ENCODE peak calls at places on chromosomes 6 and 20, in ten cellular contexts. M is heart left ventricle; G is PC-3; B is psoas muscle; R is astrocyte; D is sigmoid colon; N is CD8-positive, alpha-beta T cell; T is A673; H is breast epithelium; K is Caco-2. Q is an unnamed sample. For H3K4me1, the result is how much of the 10 kb centered on the place peaks cover.

GRCh38 chr6:65557224-65557623 is 149.8 kb downstream of the EYS start:
- DNase-seq in M (no peak), G (no peak), B (no peak), R (no peak), D (no peak), N (no peak), T (no peak), H (no peak), K (peak), Q (peak)

GRCh38 chr6:45553730-45554344 is 176.1 kb upstream of the SUPT3H start:
- DNase-seq in M (no peak), G (no peak), B (no peak), R (peak), D (no peak), N (no peak), T (no peak), H (no peak), K (no peak), Q (no peak)

GRCh38 chr20:59153355-59153681 is 10.3 kb upstream of the ZNF831 start:
- DNase-seq in M (peak), G (no peak), B (peak), R (no peak), D (peak), N (no peak), T (no peak), H (peak), K (no peak), Q (no peak)

GRCh38 chr20:50248104-50248631 is 57.5 kb downstream of the CEBPB start:
- DNase-seq in M (no peak), G (no peak), B (peak), R (peak), D (no peak), N (no peak), T (no peak), H (no peak), K (no peak), Q (no peak)

GRCh38 chr6:43124481-43124880 is 46.6 kb upstream of the SRF start:
- DNase-seq in M (no peak), G (no peak), B (no peak), R (no peak), D (no peak), N (no peak), T (no peak), H (no peak), K (no peak), Q (no peak)

GRCh38 chr6:161233986-161234620 is 39.8 kb downstream of the AGPAT4 start:
- DNase-seq in M (peak), G (peak), B (peak), R (peak), D (peak), N (no peak), T (peak), H (no peak), K (no peak), Q (peak)

GRCh38 chr6:156977527-156978291 is 200.5 kb downstream of the ARID1B start:
- DNase-seq in M (peak), G (no peak), B (peak), R (peak), D (peak), N (no peak), T (peak), H (no peak), K (no peak), Q (no peak)

GRCh38 chr20:36717657-36718056 is 28.2 kb downstream of the NDRG3 start:
- DNase-seq in M (no peak), G (peak), B (no peak), R (no peak), D (no peak), N (no peak), T (peak), H (no peak), K (no peak), Q (no peak)

GRCh38 chr20:7274870-7275269 is 507.4 kb downstream of the BMP2 start:
- DNase-seq in M (no peak), G (no peak), B (no peak), R (no peak), D (no peak), N (no peak), T (no peak), H (no peak), K (no peak), Q (no peak)

DNA sequence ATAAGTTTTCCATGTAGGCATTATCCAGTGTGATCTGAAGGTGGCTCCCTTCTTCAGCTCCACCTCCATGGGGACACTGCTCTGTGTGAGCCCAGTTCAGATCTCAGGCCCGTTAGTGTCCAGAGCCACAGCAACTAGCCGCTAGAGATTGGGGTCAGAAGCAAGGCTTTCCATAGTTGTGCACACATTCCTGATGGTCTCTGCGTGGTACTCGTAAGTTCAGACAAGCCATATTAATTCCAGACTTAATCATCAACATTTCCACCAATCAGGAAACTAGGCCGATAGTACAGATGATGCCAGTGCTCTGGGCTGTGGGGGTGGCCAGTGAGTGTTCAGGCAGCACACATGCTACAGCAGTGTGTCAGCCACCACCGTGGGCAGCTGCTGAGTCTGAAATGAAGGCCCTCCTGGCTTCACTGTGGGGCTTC is 17.5 kb upstream of the SYNCRIP start:
- DNase-seq in M (no peak), G (peak), B (peak), R (peak), D (no peak), N (no peak), T (peak), H (no peak), K (no peak), Q (no peak)
- TF ChIP-seq CTCF in M (no peak), G (peak), B (peak), R (no peak), D (no peak), N (no peak), T (peak), H (no peak), K (no peak), Q (no peak)

GRCh38 chr6:10385512-10386132 is 29.3 kb downstream of the TFAP2A start:
- DNase-seq in M (no peak), G (no peak), B (no peak), R (no peak), D (no peak), N (no peak), T (no peak), H (no peak), K (no peak), Q (no peak)
- H3K4me1 ChIP-seq in M (under half), G (under half), B (under half), R (under half), D (under half), N (under half), T (under half), H (under half), K (under half), Q (under half)

DNA sequence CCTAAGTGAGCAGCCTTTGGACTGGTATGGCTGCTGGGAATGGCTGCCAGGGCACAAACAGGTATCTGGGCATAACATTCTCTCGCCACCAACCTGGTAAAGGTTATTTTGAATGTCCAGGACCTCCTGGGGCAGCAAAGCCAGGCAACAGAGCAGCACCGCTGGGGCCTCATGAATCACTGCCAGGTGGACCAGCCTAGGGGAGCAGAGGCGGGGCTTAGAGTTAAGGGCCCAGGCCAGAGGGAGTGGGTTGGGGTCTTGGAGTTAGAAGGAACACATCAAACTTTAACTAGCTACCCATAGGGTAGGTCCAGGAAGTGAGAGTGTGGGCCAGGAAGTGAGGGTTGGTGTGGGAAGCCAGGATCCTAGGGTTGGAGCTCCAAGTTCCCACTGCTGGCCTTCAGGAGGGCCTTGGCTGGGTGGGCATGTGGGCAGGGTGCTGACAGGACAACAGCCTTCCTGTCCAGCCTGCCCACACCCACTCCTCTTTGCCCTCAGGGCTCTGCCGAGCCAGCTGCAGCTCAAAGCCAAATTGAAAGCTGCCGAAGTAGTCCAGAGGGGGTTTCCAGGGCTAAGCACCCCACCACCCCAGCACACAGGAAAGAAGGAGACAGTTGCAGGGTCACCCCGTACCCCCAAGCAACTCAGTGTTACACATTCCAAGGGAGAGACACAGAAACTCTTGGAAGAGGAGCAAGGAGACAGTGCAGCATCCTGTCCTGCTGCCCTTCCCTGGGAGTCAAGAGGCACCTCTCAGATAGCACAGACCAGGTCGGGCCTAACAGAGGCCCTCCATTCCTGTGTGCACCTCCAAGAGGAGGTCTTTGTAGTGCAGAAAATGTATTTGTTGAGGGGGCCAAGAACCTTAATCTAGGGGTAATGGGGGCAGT is 2.6 kb downstream of the NFKBIE start:
- DNase-seq in M (no peak), G (no peak), B (peak), R (no peak), D (no peak), N (no peak), T (no peak), H (no peak), K (no peak), Q (no peak)
- H3K4me3 ChIP-seq in M (no peak), G (peak), B (peak), R (no peak), D (peak), N (peak), T (no peak), H (peak), K (peak), Q (no peak)

GRCh38 chr6:37732688-37733087 is 35.0 kb upstream of the MDGA1 start:
- DNase-seq in M (no peak), G (no peak), B (no peak), R (no peak), D (no peak), N (no peak), T (no peak), H (no peak), K (no peak), Q (no peak)
- TF ChIP-seq CTCF in M (no peak), G (peak), B (no peak), R (no peak), D (no peak), N (no peak), T (peak), H (no peak), K (no peak), Q (no peak)

DNA sequence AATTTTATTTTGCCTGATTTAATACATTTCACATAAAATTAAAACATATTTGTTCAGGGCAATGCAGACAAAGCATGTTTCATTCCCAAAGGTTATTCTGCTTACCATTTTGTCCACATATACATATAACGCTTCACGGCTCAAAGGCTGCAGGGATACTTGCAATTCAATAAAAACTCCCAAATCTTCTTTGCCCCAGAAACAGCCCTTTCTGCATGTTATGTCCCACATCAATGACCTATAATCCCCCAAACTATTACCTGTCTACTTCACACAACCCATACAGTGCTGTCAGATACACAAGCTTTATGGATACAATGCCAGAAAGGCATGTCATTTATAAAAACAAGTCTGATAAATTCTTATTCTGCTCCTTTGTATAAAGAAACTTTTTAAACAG is 20.2 kb downstream of the SNX5 start:
- DNase-seq in M (no peak), G (no peak), B (no peak), R (no peak), D (no peak), N (no peak), T (no peak), H (no peak), K (no peak), Q (no peak)
- H3K4me1 ChIP-seq in M (under half), G (under half), B (under half), R (under half), D (under half), N (under half), T (under half), H (under half), K (under half), Q (under half)

GRCh38 chr6:136777651-136778050 is 14.6 kb downstream of the MAP3K5 start:
- DNase-seq in M (no peak), G (no peak), B (no peak), R (no peak), D (no peak), N (no peak), T (no peak), H (no peak), K (no peak), Q (no peak)
- H3K4me3 ChIP-seq in M (no peak), G (no peak), B (no peak), R (no peak), D (no peak), N (no peak), T (no peak), H (no peak), K (no peak), Q (no peak)

GRCh38 chr6:22413681-22414305 is 117.0 kb upstream of the PRL start:
- DNase-seq in M (no peak), G (peak), B (no peak), R (peak), D (no peak), N (no peak), T (peak), H (no peak), K (no peak), Q (no peak)
- TF ChIP-seq CTCF in M (no peak), G (no peak), B (no peak), R (no peak), D (no peak), N (no peak), T (peak), H (no peak), K (peak), Q (no peak)

DNA sequence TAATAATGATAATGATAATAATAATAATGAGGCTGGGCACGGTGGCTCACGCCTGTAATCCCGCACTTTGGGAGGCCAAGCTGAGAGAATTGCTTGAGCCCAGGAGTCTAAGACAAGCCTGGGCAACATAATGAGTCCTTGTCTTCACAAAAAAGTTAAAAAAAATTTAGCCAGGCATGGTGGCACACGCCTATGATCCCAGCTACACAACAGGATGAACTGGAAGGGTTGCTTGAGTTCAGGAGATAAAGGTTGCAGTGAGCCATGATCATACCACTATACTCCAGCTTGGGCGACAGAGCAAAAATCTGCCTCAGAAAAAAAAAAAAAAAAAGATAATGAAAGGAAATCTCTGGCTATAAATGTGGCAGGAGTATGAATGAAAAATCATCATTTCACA is 213.4 kb downstream of the HIVEP2 start:
- DNase-seq in M (no peak), G (no peak), B (no peak), R (no peak), D (no peak), N (no peak), T (no peak), H (no peak), K (no peak), Q (no peak)
- H3K4me1 ChIP-seq in M (under half), G (under half), B (under half), R (under half), D (under half), N (under half), T (under half), H (under half), K (under half), Q (under half)

DNA sequence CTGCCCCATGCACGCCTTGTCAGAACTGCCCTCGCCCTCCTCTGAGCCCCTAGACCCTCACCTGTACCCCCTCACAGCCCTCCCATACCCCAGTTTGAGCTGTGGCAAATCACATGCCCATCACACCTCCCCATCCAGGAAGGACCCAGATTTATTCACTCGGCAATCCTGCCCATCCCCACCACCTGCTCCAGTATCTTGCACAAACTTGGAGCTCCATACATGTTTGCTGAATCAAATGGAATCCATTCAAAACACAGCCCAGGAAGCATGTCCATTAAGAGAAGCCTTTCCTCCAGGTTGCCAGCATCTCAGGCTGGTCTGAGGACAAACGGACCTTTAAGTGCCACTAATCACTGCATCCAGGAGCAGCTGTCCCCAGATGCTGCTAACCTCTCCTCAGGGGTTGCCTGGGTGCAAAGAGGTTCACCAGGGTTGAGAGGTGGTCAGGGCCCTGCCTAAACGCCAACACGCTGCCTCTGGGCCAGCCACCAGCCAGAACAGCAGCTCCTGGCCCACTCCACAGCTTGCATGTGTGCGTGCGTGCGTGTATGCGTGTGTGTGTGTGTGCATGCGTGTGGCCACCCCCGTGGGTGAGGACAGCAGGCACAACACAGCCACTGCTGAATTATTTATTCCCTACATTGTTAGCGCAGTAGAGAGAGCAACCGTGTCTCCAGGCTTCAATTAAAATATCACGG is 31.0 kb downstream of the GRM4 start:
- DNase-seq in M (no peak), G (no peak), B (no peak), R (no peak), D (no peak), N (no peak), T (no peak), H (no peak), K (no peak), Q (no peak)
- H3K4me3 ChIP-seq in M (no peak), G (no peak), B (no peak), R (no peak), D (no peak), N (no peak), T (no peak), H (no peak), K (no peak), Q (no peak)

Q was measured in mucosa of descending colon.